ENCODE peak calls at places on chromosomes 16 and 17, in four cellular contexts. G, E, O and N are unnamed samples.

GRCh38 chr16:56988161-56988947 is 1.0 kb upstream of the NLRC5 start:
- DNase-seq in O (no peak), G (no peak), E (no peak), N (peak; percentile 69)

GRCh38 chr17:45906237-45906636 is 11.9 kb downstream of the MAPT start:
- DNase-seq in O (no peak), E (no peak), G (no peak), N (no peak)

GRCh38 chr17:67108411-67108810 is 64.1 kb downstream of the CACNG1 start:
- DNase-seq in E (no peak), O (no peak), G (no peak), N (no peak)

GRCh38 chr17:39935896-39936295 is 8.4 kb downstream of the LRRC3C start:
- DNase-seq in G (no peak), E (no peak), O (no peak), N (no peak)

GRCh38 chr16:13779676-13780075 is 140.3 kb upstream of the ERCC4 start:
- DNase-seq in E (no peak), G (no peak), O (no peak), N (no peak)

GRCh38 chr17:41775394-41776226 is 10.9 kb downstream of the JUP start:
- DNase-seq in E (no peak), O (no peak), G (peak; percentile 80), N (no peak)

GRCh38 chr16:73064996-73065349 is 17.0 kb upstream of the ZFHX3 start:
- DNase-seq in G (no peak), O (peak; percentile 84), E (no peak), N (peak; percentile 70)

GRCh38 chr17:15273141-15273793 is 8.1 kb upstream of the PMP22 start:
- DNase-seq in O (no peak), E (no peak), G (no peak), N (no peak)

GRCh38 chr17:76826290-76827138 is 41.7 kb upstream of the MGAT5B start:
- DNase-seq in O (no peak), E (no peak), G (no peak), N (no peak)

GRCh38 chr16:56289862-56290261 is 98.6 kb downstream of the GNAO1 start:
- DNase-seq in G (no peak), E (no peak), O (no peak), N (no peak)

GRCh38 chr17:9676742-9677387 is 31.5 kb downstream of the USP43 start:
- DNase-seq in E (no peak), O (no peak), G (no peak), N (no peak)

GRCh38 chr17:10126554-10127493 is 71.6 kb downstream of the GAS7 start:
- DNase-seq in E (no peak), O (no peak), G (no peak), N (no peak)

GRCh38 chr17:81329279-81329926 is 34.3 kb upstream of the SLC38A10 start:
- DNase-seq in E (peak; percentile 81), O (peak; percentile 82), G (peak; percentile 95), N (peak; percentile 90)

GRCh38 chr17:9987779-9988585 is 82.9 kb upstream of the RCVRN start:
- DNase-seq in G (peak; percentile 37), O (no peak), E (no peak), N (no peak)

GRCh38 chr16:381788-382717 is at the start of gene PGAP6:
- DNase-seq in O (peak; percentile 86), G (peak; percentile 63), E (peak; percentile 76), N (peak; percentile 63)

GRCh38 chr17:79276824-79277223 is 202.2 kb downstream of the ENGASE start:
- DNase-seq in O (no peak), E (no peak), G (no peak), N (no peak)

GRCh38 chr17:57708401-57708800 is 36.7 kb downstream of the CCDC182 start:
- DNase-seq in O (no peak), E (no peak), G (no peak), N (no peak)

GRCh38 chr16:24328835-24329418 is 72.8 kb downstream of the CACNG3 start:
- DNase-seq in O (no peak), G (no peak), E (no peak), N (no peak)

GRCh38 chr17:29251969-29252866 is 5.6 kb downstream of the CRYBA1 start:
- DNase-seq in E (peak; percentile 21), O (no peak), G (no peak), N (no peak)

DNA sequence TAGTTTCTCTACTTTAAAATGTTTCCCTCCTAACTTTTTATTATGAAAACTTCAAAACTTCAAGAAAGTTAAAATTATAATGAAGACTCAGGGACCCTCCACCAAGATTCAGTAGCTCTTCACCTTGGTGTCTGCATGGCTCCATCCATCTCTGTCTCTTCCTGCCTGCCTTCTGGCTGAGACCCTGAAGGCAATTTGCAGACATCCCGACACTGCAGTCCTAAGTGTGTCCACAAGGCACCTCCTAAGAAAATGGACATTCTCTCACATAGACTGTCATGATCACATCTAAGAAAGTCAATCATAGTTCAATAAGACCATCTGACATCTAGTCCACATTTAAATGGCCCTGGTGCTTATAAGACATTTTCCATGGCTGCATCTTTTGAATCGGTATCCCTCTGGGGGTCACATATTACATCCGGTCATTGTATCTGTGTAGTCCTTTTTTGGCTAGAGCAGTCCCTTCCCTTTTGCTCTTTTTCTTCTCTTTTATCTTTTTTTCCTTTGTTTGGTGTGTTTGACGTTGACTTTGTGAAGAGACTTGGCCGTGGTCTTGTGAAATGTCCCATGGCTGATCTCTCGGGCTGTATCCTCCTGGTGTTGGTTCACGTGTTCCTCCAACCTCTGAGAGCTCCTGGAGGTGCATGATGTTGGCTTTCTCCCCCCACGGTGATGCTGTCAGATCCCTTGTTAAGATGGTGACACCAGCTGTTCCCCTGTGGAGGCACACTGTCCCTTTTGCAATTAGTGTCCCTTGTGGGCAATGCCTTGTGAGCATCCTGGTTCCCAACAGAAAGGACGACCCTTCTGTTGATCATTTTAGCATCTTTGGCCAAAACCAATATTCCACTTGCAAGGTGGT is 5.0 kb upstream of the TNFRSF13B start:
- DNase-seq in G (no peak), O (no peak), E (no peak), N (no peak)
- H3K4me1 ChIP-seq in G (no peaks in the 10 kb centered on the region), O (no peaks in the 10 kb centered on the region), E (peaks cover 72% of the 10 kb centered on the region), N (no peaks in the 10 kb centered on the region)

DNA sequence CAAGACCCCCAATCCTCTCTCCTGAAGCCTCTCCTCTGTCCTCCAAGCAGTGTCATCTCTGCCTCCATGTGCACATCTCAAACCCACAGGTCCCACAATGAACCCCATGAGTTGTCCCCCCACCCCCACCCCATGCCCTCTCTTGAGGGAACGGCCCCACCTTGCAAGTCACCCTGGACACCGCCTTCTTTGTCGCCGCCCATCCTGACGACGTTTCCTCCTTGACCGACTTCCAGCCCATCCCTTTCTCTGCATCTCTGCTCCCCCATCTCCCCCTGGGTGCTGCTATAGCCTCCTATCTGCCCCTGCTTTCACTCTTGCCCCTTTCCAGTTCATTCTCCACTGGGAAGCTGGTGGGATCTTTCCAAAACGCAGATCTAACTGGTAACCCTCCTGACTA is 1.7 kb upstream of the SPATA20 start:
- DNase-seq in G (peak; percentile 58), O (no peak), E (no peak), N (no peak)
- H3K4me1 ChIP-seq in G (peaks cover 13% of the 10 kb centered on the region), O (peaks cover 7% of the 10 kb centered on the region), E (peaks cover 13% of the 10 kb centered on the region), N (no peaks in the 10 kb centered on the region)

GRCh38 chr16:85448557-85449194 is 164.4 kb upstream of the GSE1 start:
- DNase-seq in G (peak; percentile 85), E (peak; percentile 74), O (no peak), N (no peak)
- H3K4me1 ChIP-seq in G (peaks cover 20% of the 10 kb centered on the region), E (peaks cover 20% of the 10 kb centered on the region), O (no peaks in the 10 kb centered on the region), N (no peaks in the 10 kb centered on the region)

DNA sequence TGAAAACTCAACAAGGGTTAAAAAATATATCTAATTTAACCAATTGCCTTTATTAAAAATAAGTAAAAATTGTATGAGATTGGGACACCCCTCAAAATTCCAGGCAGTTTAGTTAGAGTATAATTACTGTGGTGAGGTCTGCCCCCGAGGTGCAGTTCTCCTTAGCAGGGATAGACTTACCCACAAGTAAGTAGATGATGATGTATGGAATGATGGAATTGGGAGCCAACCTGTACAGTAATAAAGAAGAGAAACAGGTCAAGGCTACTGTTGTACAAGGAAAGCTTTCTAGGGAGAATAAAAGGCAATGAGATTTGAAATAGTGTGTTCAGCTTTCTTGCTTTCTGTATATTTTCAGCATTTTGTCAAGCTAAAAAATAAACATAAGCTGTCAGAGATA is 1.8 kb downstream of the LDAF1 start:
- DNase-seq in E (no peak), O (no peak), G (no peak), N (no peak)
- H3K4me1 ChIP-seq in E (peaks cover 8% of the 10 kb centered on the region), O (no peaks in the 10 kb centered on the region), G (peaks cover 11% of the 10 kb centered on the region), N (no peaks in the 10 kb centered on the region)

DNA sequence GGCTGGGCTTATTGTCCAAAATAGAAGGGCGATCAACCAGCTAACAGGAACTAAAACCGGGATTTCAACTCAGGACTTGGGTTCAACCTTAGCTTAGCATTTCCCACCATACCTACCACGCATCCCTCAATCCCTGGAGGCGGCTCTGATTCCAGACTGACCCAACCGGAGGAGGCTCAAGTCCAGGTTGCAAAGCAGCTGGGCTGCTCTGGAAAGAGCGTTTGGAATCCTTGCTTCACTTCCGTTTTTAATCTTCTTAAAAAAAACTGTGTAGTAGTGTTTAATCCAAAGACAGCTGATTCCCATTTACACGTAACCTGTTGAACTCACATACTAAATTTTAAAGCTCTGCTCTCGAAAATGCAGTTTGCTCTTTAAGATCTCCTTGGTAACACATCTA is 50.0 kb downstream of the NXN start:
- DNase-seq in O (no peak), E (no peak), G (no peak), N (no peak)
- H3K4me1 ChIP-seq in O (no peaks in the 10 kb centered on the region), E (no peaks in the 10 kb centered on the region), G (no peaks in the 10 kb centered on the region), N (no peaks in the 10 kb centered on the region)

GRCh38 chr17:68460715-68461114 is 3.4 kb upstream of the WIPI1 start:
- DNase-seq in E (peak; percentile 57), O (no peak), G (no peak), N (no peak)

GRCh38 chr17:68460096-68460495 is 2.8 kb upstream of the WIPI1 start:
- DNase-seq in O (no peak), E (no peak), G (no peak), N (no peak)

GRCh38 chr17:68461589-68461988 is 4.3 kb upstream of the WIPI1 start:
- DNase-seq in O (no peak), G (no peak), E (peak; percentile 52), N (no peak)

GRCh38 chr17:68462381-68463210 is 5.3 kb upstream of the WIPI1 start:
- DNase-seq in O (no peak), E (peak; percentile 88), G (peak; percentile 80), N (no peak)

GRCh38 chr17:68461122-68461539 is 3.8 kb upstream of the WIPI1 start:
- DNase-seq in E (no peak), G (no peak), O (no peak), N (no peak)
- H3K4me1 ChIP-seq in E (peaks cover 47% of the 10 kb centered on the region), G (peaks cover under 1% of the 10 kb centered on the region), O (no peaks in the 10 kb centered on the region), N (no peaks in the 10 kb centered on the region)